ENCODE peak calls at places on chromosomes 7 and 10, in six cellular contexts. L is Ammon's horn, B is SW480, J is Caco-2, I is NCI-H1092, S is PC-9. A is an unnamed sample.

GRCh38 chr10:16809074-16809718 is 8.0 kb downstream of the RSU1 start:
- DNase-seq in L (peak), B (peak), J (peak), I (no peak), S (no peak), A (peak)

GRCh38 chr7:114312649-114313048 is 102.0 kb upstream of the FOXP2 start:
- DNase-seq in L (no peak), B (no peak), J (no peak), I (no peak), S (no peak), A (no peak)

GRCh38 chr7:41148521-41148951 is 554.4 kb downstream of the INHBA start:
- DNase-seq in L (no peak), B (peak), J (no peak), I (no peak), S (peak), A (no peak)

GRCh38 chr7:25216837-25217236 is 11.4 kb downstream of the NPVF start:
- DNase-seq in L (peak), B (peak), J (no peak), I (peak), S (no peak), A (no peak)

GRCh38 chr10:67602268-67602950 is 93.6 kb downstream of the CTNNA3 start:
- DNase-seq in L (no peak), B (peak), J (no peak), I (no peak), S (no peak), A (no peak)

GRCh38 chr7:158318511-158318913 is 269.1 kb downstream of the PTPRN2 start:
- DNase-seq in L (no peak), B (no peak), J (no peak), I (no peak), S (no peak), A (no peak)

GRCh38 chr10:69321865-69322264 is 43.6 kb downstream of the HK1 start:
- DNase-seq in L (peak), B (no peak), J (no peak), I (no peak), S (no peak), A (no peak)

GRCh38 chr7:82122290-82122689 is 321.3 kb downstream of the CACNA2D1 start:
- DNase-seq in L (no peak), B (no peak), J (no peak), I (no peak), S (no peak), A (no peak)